ENCODE peak calls at places on chromosome 22, in four cellular contexts. R, B, A and N are unnamed samples.

GRCh38 chr22:33000342-33001280 is 57.6 kb downstream of the SYN3 start:
- DNase-seq in R (no peak), B (peak), A (peak), N (peak)

GRCh38 chr22:48205790-48206189 is 1443.3 kb downstream of the TBC1D22A start:
- DNase-seq in R (no peak), B (no peak), A (no peak), N (no peak)

GRCh38 chr22:16961477-16962186 is 46.4 kb downstream of the GAB4 start:
- DNase-seq in R (no peak), B (no peak), A (no peak), N (no peak)

GRCh38 chr22:49763696-49764095 is 64.0 kb downstream of the BRD1 start:
- DNase-seq in R (no peak), B (no peak), A (no peak), N (no peak)

GRCh38 chr22:42313804-42314581 is 43.5 kb upstream of the TCF20 start:
- DNase-seq in R (no peak), B (peak), A (peak), N (peak)

GRCh38 chr22:27307545-27308279 is 493.8 kb downstream of the MN1 start:
- DNase-seq in R (no peak), B (no peak), A (no peak), N (no peak)

GRCh38 chr22:25903294-25903693 is 161.3 kb downstream of the MYO18B start:
- DNase-seq in R (no peak), B (peak), A (no peak), N (no peak)

GRCh38 chr22:37552560-37553163 is 7.6 kb upstream of the CDC42EP1 start:
- DNase-seq in R (no peak), B (no peak), A (peak), N (peak)

GRCh38 chr22:23856721-23857605 is 712 bp upstream of the SLC2A11 start:
- DNase-seq in R (no peak), B (peak), A (peak), N (peak)

GRCh38 chr22:45014658-45015057 is 4.9 kb upstream of the PHF21B start:
- DNase-seq in R (no peak), B (no peak), A (no peak), N (no peak)

GRCh38 chr22:37082251-37082650 is 27.3 kb downstream of the TMPRSS6 start:
- DNase-seq in R (no peak), B (no peak), A (no peak), N (no peak)

GRCh38 chr22:39080993-39081513 is 4.0 kb downstream of the APOBEC3G start:
- DNase-seq in R (no peak), B (no peak), A (no peak), N (no peak)

GRCh38 chr22:16387088-16387487 is 205.5 kb downstream of the CCT8L2 start:
- DNase-seq in R (no peak), B (no peak), A (no peak), N (no peak)

GRCh38 chr22:23608583-23608982 is 23.5 kb downstream of the DRICH1 start:
- DNase-seq in R (no peak), B (no peak), A (no peak), N (no peak)

GRCh38 chr22:19235874-19236273 is 55.6 kb downstream of the CLTCL1 start:
- DNase-seq in R (no peak), B (no peak), A (no peak), N (no peak)

GRCh38 chr22:44678980-44679647 is 22.9 kb upstream of the PRR5 start:
- DNase-seq in R (no peak), B (no peak), A (no peak), N (no peak)

GRCh38 chr22:33470456-33470855 is 412.3 kb upstream of the SYN3 start:
- DNase-seq in R (no peak), B (no peak), A (no peak), N (no peak)

GRCh38 chr22:42664976-42665831 is 16.0 kb upstream of the CYB5R3 start:
- DNase-seq in R (no peak), B (no peak), A (no peak), N (no peak)

GRCh38 chr22:49042877-49043859 is 784.5 kb downstream of the BRD1 start:
- DNase-seq in R (no peak), B (no peak), A (no peak), N (no peak)

GRCh38 chr22:28481725-28482124 is 197.9 kb downstream of the TTC28 start:
- DNase-seq in R (no peak), B (no peak), A (no peak), N (no peak)